ENCODE peak calls at places on chromosomes 5 and 9, in eight cellular contexts. J is CD4-positive, CD25-positive, alpha-beta regulatory T cell; C is ovary; O is tibial artery; Q is HCT116; H is Karpas-422; P is pancreas; M is A549. X is an unnamed sample. For H3K9me3 and H3K4me1, the result is how much of the 10 kb centered on the place peaks cover.

GRCh38 chr5:122129332-122129731 is at the start of gene ZNF474:
- DNase-seq in C (no peak), M (peak), H (no peak), P (peak), O (peak), Q (peak), J (no peak), X (peak)

GRCh38 chr5:62606878-62607277 is 28.3 kb downstream of the LRRC70 start:
- DNase-seq in H (no peak), Q (no peak), O (no peak), M (no peak), C (no peak), P (no peak), J (no peak), X (no peak)

GRCh38 chr5:129400395-129400983 is 59.6 kb upstream of the ADAMTS19 start:
- DNase-seq in C (no peak), H (peak), P (no peak), M (no peak), Q (no peak), J (no peak), O (no peak), X (no peak)

GRCh38 chr9:116191757-116192415 is 38.3 kb downstream of the PAPPA start:
- DNase-seq in O (no peak), C (no peak), H (no peak), J (no peak), P (no peak), Q (no peak), M (no peak), X (no peak)

GRCh38 chr5:93845376-93845775 is 104.0 kb upstream of the POU5F2 start:
- DNase-seq in H (no peak), J (no peak), M (no peak), C (no peak), P (no peak), O (no peak), Q (no peak), X (no peak)

GRCh38 chr5:136025900-136026299 is 2.9 kb upstream of the TGFBI start:
- DNase-seq in P (no peak), C (no peak), M (no peak), O (peak), Q (no peak), H (no peak), J (no peak), X (peak)

GRCh38 chr5:107557051-107557658 is 113.6 kb downstream of the EFNA5 start:
- DNase-seq in M (peak), Q (peak), H (no peak), O (no peak), P (no peak), C (no peak), J (no peak), X (no peak)

GRCh38 chr5:74873525-74874249 is 7.5 kb upstream of the FAM169A start:
- DNase-seq in P (no peak), H (no peak), Q (no peak), M (no peak), O (no peak), C (no peak), J (no peak), X (no peak)

GRCh38 chr9:89278997-89279739 is 31.8 kb upstream of the CKS2 start:
- DNase-seq in P (no peak), M (peak), J (peak), H (peak), Q (peak), C (no peak), O (no peak), X (no peak)

GRCh38 chr9:109437286-109437685 is 60.8 kb downstream of the PTPN3 start:
- DNase-seq in J (no peak), Q (no peak), O (no peak), P (no peak), H (no peak), M (no peak), C (no peak), X (no peak)

DNA sequence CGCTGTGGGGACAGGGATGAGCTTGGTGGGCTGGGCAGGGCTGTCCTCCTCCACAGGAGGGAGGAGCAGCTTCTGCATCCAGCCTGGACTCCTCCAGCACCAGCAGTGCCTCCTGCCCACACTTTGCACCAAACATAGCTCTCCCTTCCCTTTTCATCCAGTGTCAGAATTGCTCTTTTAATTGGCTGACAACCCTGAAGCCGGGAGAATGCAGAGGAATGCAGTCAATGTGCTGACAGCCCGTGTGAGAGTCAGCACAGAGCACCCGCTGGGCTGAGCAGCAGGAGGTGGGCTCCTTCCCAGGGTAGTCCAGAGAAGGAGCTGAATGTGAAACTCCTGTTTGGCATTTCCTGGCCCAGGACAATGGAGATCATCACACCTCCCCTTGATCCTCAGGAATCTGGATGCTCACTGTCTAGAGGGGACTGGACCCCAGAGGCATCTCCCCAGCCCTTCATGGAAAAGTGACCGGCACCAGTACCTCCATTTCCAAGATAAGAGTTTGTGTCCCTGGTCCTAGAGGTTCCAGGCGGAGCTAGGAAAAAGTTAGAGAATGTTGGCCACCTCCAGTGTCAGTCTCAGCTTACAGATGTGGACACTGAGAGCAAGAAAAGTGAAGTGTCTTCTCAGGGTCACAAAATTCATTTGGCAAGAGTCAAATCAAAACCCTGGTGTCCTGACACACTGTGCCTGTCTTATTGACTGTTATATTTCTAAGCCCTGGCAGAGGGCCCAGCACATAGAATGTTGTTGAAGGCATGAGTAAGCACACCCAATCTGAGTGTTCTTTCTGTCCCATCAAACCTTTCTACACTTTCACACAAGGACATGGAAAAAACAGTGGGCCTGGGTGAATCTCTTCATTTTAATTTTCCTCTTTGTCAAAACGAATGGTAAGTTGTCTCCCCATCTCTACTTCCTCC is 202.1 kb downstream of the SNX18 start:
- DNase-seq in P (no peak), M (no peak), H (no peak), O (peak), J (no peak), C (no peak), Q (no peak), X (no peak)
- H3K27ac ChIP-seq in P (no peak), M (no peak), H (no peak), O (peak), J (no peak), C (no peak), Q (no peak), X (no peak)

DNA sequence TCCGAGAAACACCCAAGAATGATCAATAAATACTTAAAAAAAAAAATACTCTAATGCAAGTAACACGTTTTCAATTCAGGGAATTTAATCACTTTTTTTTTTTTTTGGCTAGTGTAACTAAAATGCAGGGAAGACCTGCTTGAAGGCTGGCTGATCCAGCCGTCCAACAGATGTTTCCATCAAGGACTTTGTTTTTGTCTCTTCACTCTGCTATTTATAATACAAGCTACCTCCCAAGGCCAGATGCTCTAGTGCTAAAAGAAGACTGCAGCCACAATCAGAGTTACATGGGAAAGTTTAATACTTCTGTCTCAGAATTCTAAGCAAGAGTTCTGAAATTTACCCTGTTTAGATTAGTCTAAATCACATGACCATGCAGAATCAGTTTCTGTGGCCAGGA is 14.5 kb downstream of the TBCA start:
- DNase-seq in O (no peak), M (no peak), C (no peak), P (no peak), J (no peak), H (no peak), Q (no peak), X (no peak)
- H3K9me3 ChIP-seq in O (under half), M (under half), C (under half), P (under half), J (under half), H (under half), Q (under half), X (under half)

DNA sequence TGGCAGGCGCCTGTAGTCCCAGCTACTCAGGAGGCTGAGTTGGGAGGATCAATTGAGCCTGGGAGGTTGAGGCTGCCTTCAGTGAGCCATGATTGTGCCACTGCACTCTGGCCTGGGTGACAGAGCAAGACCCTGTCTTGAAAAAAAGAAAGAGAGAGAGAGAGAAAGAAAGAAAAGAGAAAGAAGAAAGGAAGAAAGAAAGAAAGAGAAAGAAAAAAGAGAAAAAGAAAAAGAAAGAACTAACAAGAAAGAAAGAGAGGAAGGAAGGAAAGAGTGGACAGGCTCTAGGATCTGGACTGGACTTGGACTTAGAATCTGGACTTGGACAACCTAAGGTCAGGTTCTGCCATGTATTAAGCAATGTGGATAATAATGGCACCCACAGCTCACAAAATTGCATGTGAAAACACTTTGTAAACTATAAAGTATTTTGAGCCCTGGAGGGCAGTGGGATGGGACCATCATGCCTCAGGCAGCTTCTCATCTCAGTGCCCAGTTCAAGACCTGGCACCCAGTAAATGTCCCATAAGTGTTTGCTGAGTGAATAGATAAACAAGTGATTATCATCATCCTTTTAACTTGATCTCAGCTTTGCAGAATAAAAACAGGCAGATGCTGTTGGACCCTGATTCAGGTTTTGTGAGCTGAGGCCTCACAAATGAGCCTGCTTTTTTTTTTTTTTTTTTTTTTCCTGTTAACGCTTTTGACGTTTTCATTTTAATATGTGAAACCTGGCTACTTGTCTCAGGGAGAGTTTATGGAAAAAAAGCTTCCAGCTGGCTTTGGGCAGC is 12.8 kb upstream of the PHF19 start:
- DNase-seq in O (no peak), H (no peak), J (no peak), P (no peak), C (no peak), Q (no peak), M (no peak), X (no peak)
- H3K4me1 ChIP-seq in O (under half), H (under half), J (half or more), P (under half), C (under half), Q (under half), M (under half), X (under half)

GRCh38 chr9:34385561-34386230 is 9.0 kb upstream of the MYORG start:
- DNase-seq in O (no peak), J (no peak), M (no peak), H (no peak), P (no peak), Q (no peak), C (no peak), X (no peak)

GRCh38 chr9:34386656-34387055 is 10.0 kb upstream of the MYORG start:
- DNase-seq in Q (no peak), O (no peak), P (no peak), M (no peak), H (no peak), C (no peak), J (no peak), X (no peak)

GRCh38 chr9:34384368-34385165 is 7.9 kb upstream of the MYORG start:
- DNase-seq in O (no peak), H (no peak), Q (no peak), M (no peak), J (no peak), C (no peak), P (no peak), X (no peak)

GRCh38 chr9:34383904-34384303 is 7.2 kb upstream of the MYORG start:
- DNase-seq in H (no peak), M (no peak), O (no peak), J (no peak), Q (no peak), C (no peak), P (no peak), X (no peak)

DNA sequence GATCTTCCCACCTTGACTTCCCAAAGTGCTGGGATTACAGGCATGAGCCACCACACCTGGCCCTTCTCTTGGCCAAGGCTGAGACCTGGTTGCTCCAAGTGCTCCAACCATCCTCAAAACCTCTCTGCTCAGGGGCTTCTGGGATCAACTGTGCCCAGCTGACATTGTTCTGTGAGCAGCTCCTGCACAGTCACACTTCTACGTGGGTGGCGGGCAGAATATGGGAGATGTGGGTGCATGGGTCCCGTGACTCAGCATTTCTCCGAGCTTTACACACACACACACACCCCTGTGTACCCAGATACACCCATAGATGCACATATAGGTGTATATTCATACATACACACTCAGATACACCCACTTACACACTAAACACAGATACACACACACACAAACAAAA is 10.5 kb upstream of the MYORG start:
- DNase-seq in Q (no peak), J (no peak), M (no peak), P (no peak), H (no peak), O (no peak), C (no peak), X (no peak)
- H3K27ac ChIP-seq in Q (no peak), J (no peak), M (no peak), P (no peak), H (no peak), O (no peak), C (no peak), X (no peak)

GRCh38 chr5:12757035-12757434 is 852.8 kb upstream of the CTNND2 start:
- DNase-seq in C (no peak), P (no peak), H (no peak), J (no peak), O (no peak), Q (no peak), M (no peak), X (no peak)
- H3K9me3 ChIP-seq in C (under half), P (under half), H (under half), J (under half), O (under half), Q (under half), M (under half), X (under half)

DNA sequence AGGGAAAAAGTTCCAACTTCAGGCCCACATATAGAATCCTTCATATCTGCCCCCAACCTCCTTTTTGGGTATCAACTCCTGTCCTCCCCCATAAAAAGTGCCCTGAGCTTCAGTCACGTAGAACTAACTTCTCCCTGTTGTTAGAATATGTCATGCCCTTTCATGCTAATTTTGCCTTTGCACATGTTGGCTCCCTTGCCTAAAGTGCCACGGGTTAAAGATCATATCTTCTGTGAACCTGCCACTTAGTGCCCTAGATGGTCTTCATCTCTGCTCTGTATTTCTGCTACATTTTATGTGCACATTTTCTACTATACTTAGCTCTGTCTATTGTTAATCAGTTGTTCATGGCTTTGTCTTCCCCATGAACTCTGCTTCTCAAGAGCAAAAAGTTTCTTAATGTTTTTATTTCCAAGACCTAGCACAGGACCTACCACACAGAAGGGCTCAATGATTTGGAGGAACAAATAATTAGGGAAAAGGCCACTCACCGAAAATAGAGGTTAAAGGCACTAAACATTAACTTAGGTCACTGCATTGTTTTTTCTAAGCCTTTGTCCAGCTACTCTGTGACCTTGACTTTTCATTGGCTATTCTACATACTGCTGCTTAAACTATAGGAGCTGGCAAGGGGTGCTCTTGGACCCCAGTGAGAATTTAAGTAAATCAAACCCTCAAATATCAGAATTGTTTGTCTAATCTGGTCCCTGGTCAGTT is 94.3 kb downstream of the ARSB start:
- DNase-seq in H (no peak), J (no peak), O (no peak), C (no peak), Q (no peak), M (no peak), P (no peak), X (no peak)
- H3K4me1 ChIP-seq in H (under half), J (under half), O (under half), C (under half), Q (under half), M (under half), P (under half), X (under half)

DNA sequence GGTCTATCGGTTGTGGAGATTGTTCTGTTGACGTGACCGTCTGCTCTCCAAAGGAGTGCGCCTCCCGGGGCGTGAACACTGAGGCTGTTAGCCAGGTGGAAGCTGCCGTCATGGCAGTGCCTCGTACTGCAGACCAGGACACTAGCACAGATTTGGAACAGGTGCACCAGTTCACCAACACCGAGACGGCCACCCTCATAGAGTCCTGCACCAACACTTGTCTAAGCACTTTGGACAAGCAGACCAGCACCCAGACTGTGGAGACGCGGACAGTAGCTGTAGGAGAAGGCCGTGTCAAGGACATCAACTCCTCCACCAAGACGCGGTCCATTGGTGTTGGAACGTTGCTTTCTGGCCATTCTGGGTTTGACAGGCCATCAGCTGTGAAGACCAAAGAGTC is 128.9 kb upstream of the DMRT1 start:
- DNase-seq in H (no peak), O (no peak), C (no peak), Q (no peak), M (no peak), J (no peak), P (no peak), X (no peak)
- H3K27ac ChIP-seq in H (no peak), O (peak), C (no peak), Q (no peak), M (no peak), J (no peak), P (no peak), X (peak)

DNA sequence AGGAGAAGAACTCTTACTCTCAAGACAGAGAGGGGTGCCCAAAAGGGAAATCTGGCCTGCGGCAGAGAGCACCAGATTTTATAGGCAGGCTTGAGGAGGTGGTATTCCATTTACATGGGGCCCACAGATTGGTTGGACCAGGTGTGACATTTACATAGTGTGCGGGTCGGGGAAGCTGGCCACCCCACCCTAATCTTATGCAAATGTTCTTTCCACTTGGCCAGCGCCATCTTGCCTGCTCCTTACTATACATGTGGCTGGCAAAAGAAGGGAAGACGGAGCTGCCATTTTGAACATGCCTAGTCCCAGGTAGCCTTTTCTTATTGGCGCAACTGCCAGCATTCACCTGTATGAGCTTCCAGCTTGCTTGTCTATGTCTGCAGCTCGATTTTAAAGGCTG is 34.8 kb downstream of the PLEKHG4B start:
- DNase-seq in Q (no peak), H (no peak), J (no peak), C (no peak), M (no peak), O (no peak), P (no peak), X (no peak)
- H3K9me3 ChIP-seq in Q (under half), H (under half), J (under half), C (under half), M (under half), O (under half), P (under half), X (under half)

X was measured in uterus.